ENCODE peak calls at places on chromosome 9, in seven cellular contexts. B is RWPE1, W is tibial nerve, T is GM23338, F is AG08396, Z is caudate nucleus, H is NCI-H2081. S is an unnamed sample.

GRCh38 chr9:13550519-13550918 is 271.0 kb upstream of the MPDZ start:
- DNase-seq in B (no peak), W (no peak), T (peak), F (no peak), Z (no peak), H (no peak), S (no peak)

GRCh38 chr9:6782378-6782777 is 24.6 kb downstream of the KDM4C start:
- DNase-seq in B (no peak), W (no peak), T (no peak), F (no peak), Z (no peak), H (no peak), S (no peak)

GRCh38 chr9:124465736-124466135 is 15.5 kb downstream of the ADGRD2 start:
- DNase-seq in B (no peak), W (no peak), T (no peak), F (no peak), Z (no peak), H (no peak), S (no peak)

GRCh38 chr9:136546697-136547481 is 1.0 kb upstream of the NOTCH1 start:
- DNase-seq in B (peak), W (no peak), T (peak), F (peak), Z (peak), H (no peak), S (peak)

GRCh38 chr9:98482248-98482647 is 226.5 kb downstream of the GABBR2 start:
- DNase-seq in B (no peak), W (no peak), T (no peak), F (no peak), Z (no peak), H (no peak), S (no peak)

GRCh38 chr9:110303136-110303535 is 34.5 kb downstream of the TXNDC8 start:
- DNase-seq in B (no peak), W (no peak), T (no peak), F (peak), Z (no peak), H (no peak), S (no peak)

GRCh38 chr9:93493949-93494348 is 40.6 kb upstream of the FAM120AOS start:
- DNase-seq in B (no peak), W (no peak), T (no peak), F (no peak), Z (no peak), H (no peak), S (no peak)

GRCh38 chr9:35760651-35761050 is 6.6 kb upstream of the MSMP start:
- DNase-seq in B (no peak), W (no peak), T (no peak), F (no peak), Z (no peak), H (peak), S (no peak)

GRCh38 chr9:97487107-97487506 is 14.4 kb upstream of the TMOD1 start:
- DNase-seq in B (peak), W (no peak), T (peak), F (no peak), Z (no peak), H (no peak), S (no peak)

S was measured in suprapubic skin.